ENCODE peak calls at places on chromosomes 7 and 10, in eight cellular contexts. C is stimulated activated CD4-positive, alpha-beta T cell treated with anti-CD3 and anti-CD28 coated beads, Interleukin-12 subunit alpha, Interleukin-12 subunit beta, amount 100 ng/mL, for 4 hours; B is HEK293T; V is germinal center; E is GM23248; W is NCI-H446 treated with DMSO at 0.1 percent for 48 hours; K is HTR-8/SVneo; U is NCI-H146. S is an unnamed sample.

GRCh38 chr10:132265878-132266496 is 41.8 kb downstream of the STK32C start:
- DNase-seq in C (no peak), B (no peak), V (no peak), E (peak; percentile 23), W (no peak), K (no peak), U (peak; percentile 71), S (no peak)

GRCh38 chr10:122854648-122855047 is 9.0 kb upstream of the CUZD1 start:
- DNase-seq in C (no peak), B (no peak), V (no peak), E (peak; percentile 96), W (no peak), K (no peak), U (no peak), S (no peak)

GRCh38 chr7:133923974-133924373 is 203.2 kb upstream of the LRGUK start:
- DNase-seq in C (no peak), B (no peak), V (no peak), E (no peak), W (no peak), K (no peak), U (no peak), S (no peak)

GRCh38 chr10:87038786-87039185 is 18.7 kb downstream of the FAM25A start:
- DNase-seq in C (no peak), B (no peak), V (no peak), E (peak; percentile 7), W (no peak), K (no peak), U (no peak), S (no peak)

GRCh38 chr7:105611856-105612775 is 30.8 kb upstream of the EFCAB10 start:
- DNase-seq in C (no peak), B (no peak), V (no peak), E (peak; percentile 21), W (no peak), K (no peak), U (no peak), S (no peak)

GRCh38 chr10:106971411-106971831 is 193.1 kb downstream of the SORCS1 start:
- DNase-seq in C (no peak), B (no peak), V (no peak), E (no peak), W (no peak), K (no peak), U (no peak), S (no peak)

GRCh38 chr10:132497083-132497680 is 40.4 kb upstream of the INPP5A start:
- DNase-seq in C (no peak), B (no peak), V (no peak), E (no peak), W (no peak), K (no peak), U (no peak), S (no peak)

GRCh38 chr7:96481831-96482230 is 159.9 kb upstream of the SLC25A13 start:
- DNase-seq in C (no peak), B (no peak), V (no peak), E (no peak), W (no peak), K (no peak), U (no peak), S (no peak)

GRCh38 chr10:3853547-3853989 is 68.6 kb upstream of the KLF6 start:
- DNase-seq in C (no peak), B (no peak), V (no peak), E (no peak), W (no peak), K (no peak), U (peak; percentile 58), S (no peak)

GRCh38 chr7:80312139-80312661 is 177.6 kb downstream of the GNAI1 start:
- DNase-seq in C (no peak), B (peak; percentile 11), V (no peak), E (peak; percentile 56), W (no peak), K (peak; percentile 39), U (peak; percentile 39), S (no peak)

GRCh38 chr10:24701447-24701846 is 22.2 kb downstream of the ARHGAP21 start:
- DNase-seq in C (no peak), B (no peak), V (no peak), E (no peak), W (no peak), K (no peak), U (no peak), S (no peak)

GRCh38 chr10:24727811-24728210 is 4.1 kb upstream of the ARHGAP21 start:
- DNase-seq in C (no peak), B (no peak), V (no peak), E (peak; percentile 22), W (no peak), K (peak; percentile 44), U (peak; percentile 18), S (peak; percentile 49)

GRCh38 chr7:47452715-47453092 is 129.2 kb downstream of the TNS3 start:
- DNase-seq in C (no peak), B (no peak), V (no peak), E (peak; percentile 43), W (no peak), K (no peak), U (no peak), S (no peak)

GRCh38 chr10:5038703-5039102 is 35.0 kb upstream of the AKR1C2 start:
- DNase-seq in C (no peak), B (no peak), V (no peak), E (no peak), W (no peak), K (no peak), U (no peak), S (no peak)

GRCh38 chr7:29841926-29842671 is 35.8 kb downstream of the WIPF3 start:
- DNase-seq in C (no peak), B (no peak), V (no peak), E (no peak), W (no peak), K (no peak), U (no peak), S (no peak)

GRCh38 chr7:128352138-128352537 is 8.4 kb upstream of the RBM28 start:
- DNase-seq in C (peak; percentile 29), B (no peak), V (no peak), E (peak; percentile 55), W (no peak), K (no peak), U (peak; percentile 81), S (no peak)

GRCh38 chr7:44131173-44132009 is 8.0 kb upstream of the POLD2 start:
- DNase-seq in C (no peak), B (no peak), V (no peak), E (peak; percentile 21), W (no peak), K (peak; percentile 36), U (peak; percentile 49), S (no peak)

GRCh38 chr10:133212853-133213494 is 17.0 kb upstream of the UTF1 start:
- DNase-seq in C (no peak), B (no peak), V (no peak), E (no peak), W (no peak), K (no peak), U (no peak), S (no peak)

GRCh38 chr7:121313793-121314676 is 14.8 kb upstream of the WNT16 start:
- DNase-seq in C (no peak), B (peak; percentile 51), V (no peak), E (peak; percentile 50), W (peak; percentile 86), K (no peak), U (peak; percentile 40), S (no peak)

GRCh38 chr7:57178768-57179139 is 46.5 kb upstream of the ZNF479 start:
- DNase-seq in C (no peak), B (no peak), V (no peak), E (no peak), W (no peak), K (no peak), U (no peak), S (no peak)

GRCh38 chr7:45092931-45093235 is 4.1 kb upstream of the NACAD start:
- DNase-seq in C (no peak), B (no peak), V (no peak), E (no peak), W (no peak), K (no peak), U (no peak), S (no peak)

GRCh38 chr10:53619678-53620077 is 847.1 kb upstream of the MBL2 start:
- DNase-seq in C (no peak), B (no peak), V (no peak), E (no peak), W (no peak), K (no peak), U (no peak), S (no peak)

GRCh38 chr7:158056761-158057160 is 530.9 kb downstream of the PTPRN2 start:
- DNase-seq in C (no peak), B (no peak), V (no peak), E (no peak), W (no peak), K (no peak), U (no peak), S (no peak)